ENCODE peak calls at places on chromosomes 5 and 9, in five cellular contexts. One of them, this sample, is unnamed.
A peak's percentile ranks its signal among the peaks of the same experiment; 100 is the strongest.

GRCh38 chr5:78615697-78616096 is 32.9 kb downstream of the LHFPL2 start:
- DNase-seq in AG08395: no peak
- DNase-seq in MM.1S: no peak
- DNase-seq in upper lobe of right lung: no peak
- DNase-seq in HEK293T: no peak
- DNase-seq in this sample: no peak

GRCh38 chr5:68456756-68457217 is 241.2 kb downstream of the PIK3R1 start:
- DNase-seq in AG08395: peak; percentile 54
- DNase-seq in MM.1S: no peak
- DNase-seq in upper lobe of right lung: no peak
- DNase-seq in HEK293T: peak; percentile 29
- DNase-seq in this sample: peak; percentile 58

GRCh38 chr9:25537857-25538256 is 140.4 kb downstream of the TUSC1 start:
- DNase-seq in AG08395: no peak
- DNase-seq in MM.1S: peak; percentile 6
- DNase-seq in upper lobe of right lung: no peak
- DNase-seq in HEK293T: no peak
- DNase-seq in this sample: no peak

GRCh38 chr5:120789918-120790714 is 326.0 kb downstream of the PRR16 start:
- DNase-seq in AG08395: no peak
- DNase-seq in MM.1S: no peak
- DNase-seq in upper lobe of right lung: no peak
- DNase-seq in HEK293T: no peak
- DNase-seq in this sample: no peak

GRCh38 chr5:115386657-115387056 is 90.2 kb upstream of the CCDC112 start:
- DNase-seq in AG08395: no peak
- DNase-seq in MM.1S: no peak
- DNase-seq in upper lobe of right lung: no peak
- DNase-seq in HEK293T: no peak
- DNase-seq in this sample: no peak

GRCh38 chr9:100549048-100549447 is 28.8 kb upstream of the CAVIN4 start:
- DNase-seq in AG08395: no peak
- DNase-seq in MM.1S: no peak
- DNase-seq in upper lobe of right lung: no peak
- DNase-seq in HEK293T: no peak
- DNase-seq in this sample: no peak

GRCh38 chr5:17189381-17190036 is 27.9 kb upstream of the BASP1 start:
- DNase-seq in AG08395: peak; percentile 59
- DNase-seq in MM.1S: peak; percentile 67
- DNase-seq in upper lobe of right lung: peak; percentile 77
- DNase-seq in HEK293T: peak; percentile 68
- DNase-seq in this sample: peak; percentile 88

GRCh38 chr5:58507715-58508114 is 16.5 kb downstream of the GAPT start:
- DNase-seq in AG08395: no peak
- DNase-seq in MM.1S: no peak
- DNase-seq in upper lobe of right lung: no peak
- DNase-seq in HEK293T: no peak
- DNase-seq in this sample: no peak

GRCh38 chr5:97534166-97534565 is 351.1 kb upstream of the RIOK2 start:
- DNase-seq in AG08395: peak; percentile 75
- DNase-seq in MM.1S: peak; percentile 43
- DNase-seq in upper lobe of right lung: no peak
- DNase-seq in HEK293T: peak; percentile 38
- DNase-seq in this sample: peak; percentile 82

GRCh38 chr5:69281114-69281513 is 46.4 kb downstream of the CDK7 start:
- DNase-seq in AG08395: no peak
- DNase-seq in MM.1S: no peak
- DNase-seq in upper lobe of right lung: no peak
- DNase-seq in HEK293T: no peak
- DNase-seq in this sample: no peak

GRCh38 chr5:150562832-150563231 is 54.9 kb downstream of the NDST1 start:
- DNase-seq in AG08395: no peak
- DNase-seq in MM.1S: peak; percentile 41
- DNase-seq in upper lobe of right lung: no peak
- DNase-seq in HEK293T: no peak
- DNase-seq in this sample: peak; percentile 63

GRCh38 chr5:66744040-66744439 is 147.8 kb downstream of the MAST4 start:
- DNase-seq in AG08395: no peak
- DNase-seq in MM.1S: no peak
- DNase-seq in upper lobe of right lung: no peak
- DNase-seq in HEK293T: no peak
- DNase-seq in this sample: peak; percentile 4

GRCh38 chr5:154783774-154784460 is 28.7 kb downstream of the LARP1 start:
- DNase-seq in AG08395: no peak
- DNase-seq in MM.1S: no peak
- DNase-seq in upper lobe of right lung: no peak
- DNase-seq in HEK293T: no peak
- DNase-seq in this sample: peak; percentile 15

GRCh38 chr9:78539904-78540303 is 243.0 kb downstream of the PSAT1 start:
- DNase-seq in AG08395: peak; percentile 92
- DNase-seq in MM.1S: no peak
- DNase-seq in upper lobe of right lung: no peak
- DNase-seq in HEK293T: no peak
- DNase-seq in this sample: peak; percentile 94

GRCh38 chr9:117929873-117930272 is 225.7 kb downstream of the TLR4 start:
- DNase-seq in AG08395: no peak
- DNase-seq in MM.1S: no peak
- DNase-seq in upper lobe of right lung: no peak
- DNase-seq in HEK293T: no peak
- DNase-seq in this sample: peak; percentile 4

GRCh38 chr9:103941104-103941503 is 153.0 kb upstream of the SMC2 start:
- DNase-seq in AG08395: no peak
- DNase-seq in MM.1S: no peak
- DNase-seq in upper lobe of right lung: no peak
- DNase-seq in HEK293T: no peak
- DNase-seq in this sample: no peak

GRCh38 chr5:142819292-142819691 is 49.1 kb downstream of the ARHGAP26 start:
- DNase-seq in AG08395: no peak
- DNase-seq in MM.1S: no peak
- DNase-seq in upper lobe of right lung: no peak
- DNase-seq in HEK293T: no peak
- DNase-seq in this sample: no peak

GRCh38 chr9:120832766-120833165 is 10.0 kb downstream of the PSMD5 start:
- DNase-seq in AG08395: no peak
- DNase-seq in MM.1S: no peak
- DNase-seq in upper lobe of right lung: no peak
- DNase-seq in HEK293T: no peak
- DNase-seq in this sample: no peak

This sample was measured in myocyte.